ENCODE peak calls at places on chromosome 22, in nine cellular contexts. One of them, this sample, is unnamed.

GRCh38 chr22:39681038-39681861 is 110.7 kb downstream of the CACNA1I start:
- DNase-seq in germinal center: no peak
- DNase-seq in B cell: no peak
- DNase-seq in NCI-H1048: no peak
- DNase-seq in NCI-H2081: no peak
- DNase-seq in amniotic epithelial cell: no peak
- DNase-seq in stimulated activated CD8-positive, alpha-beta memory T cell treated with anti-CD3 and anti-CD28 coated beads, Interleukin-15, amount 100 ng/mL, for 4 hours: no peak
- DNase-seq in HL-60: no peak
- DNase-seq in lower leg skin: no peak
- DNase-seq in this sample: no peak

GRCh38 chr22:40720538-40721256 is 41.4 kb downstream of the MCHR1 start:
- DNase-seq in germinal center: no peak
- DNase-seq in B cell: no peak
- DNase-seq in NCI-H1048: no peak
- DNase-seq in NCI-H2081: no peak
- DNase-seq in amniotic epithelial cell: peak
- DNase-seq in stimulated activated CD8-positive, alpha-beta memory T cell treated with anti-CD3 and anti-CD28 coated beads, Interleukin-15, amount 100 ng/mL, for 4 hours: no peak
- DNase-seq in HL-60: no peak
- DNase-seq in lower leg skin: no peak
- DNase-seq in this sample: no peak

GRCh38 chr22:26542831-26543230 is 30.6 kb upstream of the TFIP11 start:
- DNase-seq in germinal center: no peak
- DNase-seq in B cell: no peak
- DNase-seq in NCI-H1048: no peak
- DNase-seq in NCI-H2081: no peak
- DNase-seq in amniotic epithelial cell: no peak
- DNase-seq in stimulated activated CD8-positive, alpha-beta memory T cell treated with anti-CD3 and anti-CD28 coated beads, Interleukin-15, amount 100 ng/mL, for 4 hours: no peak
- DNase-seq in HL-60: peak
- DNase-seq in lower leg skin: no peak
- DNase-seq in this sample: no peak

GRCh38 chr22:29136715-29137700 is 64.2 kb downstream of the KREMEN1 start:
- DNase-seq in germinal center: no peak
- DNase-seq in B cell: no peak
- DNase-seq in NCI-H1048: no peak
- DNase-seq in NCI-H2081: no peak
- DNase-seq in amniotic epithelial cell: no peak
- DNase-seq in stimulated activated CD8-positive, alpha-beta memory T cell treated with anti-CD3 and anti-CD28 coated beads, Interleukin-15, amount 100 ng/mL, for 4 hours: no peak
- DNase-seq in HL-60: no peak
- DNase-seq in lower leg skin: peak
- DNase-seq in this sample: peak

GRCh38 chr22:26770624-26771023 is 113.2 kb downstream of the MIAT start:
- DNase-seq in germinal center: no peak
- DNase-seq in B cell: no peak
- DNase-seq in NCI-H1048: no peak
- DNase-seq in NCI-H2081: no peak
- DNase-seq in amniotic epithelial cell: peak
- DNase-seq in stimulated activated CD8-positive, alpha-beta memory T cell treated with anti-CD3 and anti-CD28 coated beads, Interleukin-15, amount 100 ng/mL, for 4 hours: no peak
- DNase-seq in HL-60: no peak
- DNase-seq in lower leg skin: no peak
- DNase-seq in this sample: no peak

GRCh38 chr22:29487587-29487986 is 7.6 kb downstream of the NEFH start:
- DNase-seq in germinal center: no peak
- DNase-seq in B cell: no peak
- DNase-seq in NCI-H1048: no peak
- DNase-seq in NCI-H2081: no peak
- DNase-seq in amniotic epithelial cell: no peak
- DNase-seq in stimulated activated CD8-positive, alpha-beta memory T cell treated with anti-CD3 and anti-CD28 coated beads, Interleukin-15, amount 100 ng/mL, for 4 hours: no peak
- DNase-seq in HL-60: no peak
- DNase-seq in lower leg skin: no peak
- DNase-seq in this sample: no peak

GRCh38 chr22:22976033-22976922 is 88.7 kb downstream of the IGLL5 start:
- DNase-seq in germinal center: no peak
- DNase-seq in B cell: no peak
- DNase-seq in NCI-H1048: no peak
- DNase-seq in NCI-H2081: no peak
- DNase-seq in amniotic epithelial cell: no peak
- DNase-seq in stimulated activated CD8-positive, alpha-beta memory T cell treated with anti-CD3 and anti-CD28 coated beads, Interleukin-15, amount 100 ng/mL, for 4 hours: no peak
- DNase-seq in HL-60: no peak
- DNase-seq in lower leg skin: no peak
- DNase-seq in this sample: no peak

GRCh38 chr22:37225481-37225880 is 13.2 kb upstream of the SSTR3 start:
- DNase-seq in germinal center: no peak
- DNase-seq in B cell: no peak
- DNase-seq in NCI-H1048: no peak
- DNase-seq in NCI-H2081: no peak
- DNase-seq in amniotic epithelial cell: no peak
- DNase-seq in stimulated activated CD8-positive, alpha-beta memory T cell treated with anti-CD3 and anti-CD28 coated beads, Interleukin-15, amount 100 ng/mL, for 4 hours: no peak
- DNase-seq in HL-60: no peak
- DNase-seq in lower leg skin: no peak
- DNase-seq in this sample: no peak

GRCh38 chr22:20957691-20958440 is 9.2 kb upstream of the AIFM3 start:
- DNase-seq in germinal center: no peak
- DNase-seq in B cell: peak
- DNase-seq in NCI-H1048: no peak
- DNase-seq in NCI-H2081: no peak
- DNase-seq in amniotic epithelial cell: no peak
- DNase-seq in stimulated activated CD8-positive, alpha-beta memory T cell treated with anti-CD3 and anti-CD28 coated beads, Interleukin-15, amount 100 ng/mL, for 4 hours: no peak
- DNase-seq in HL-60: peak
- DNase-seq in lower leg skin: no peak
- DNase-seq in this sample: peak

GRCh38 chr22:24876700-24877099 is 69.8 kb downstream of the LHFPL7 start:
- DNase-seq in germinal center: no peak
- DNase-seq in B cell: no peak
- DNase-seq in NCI-H1048: no peak
- DNase-seq in NCI-H2081: no peak
- DNase-seq in amniotic epithelial cell: no peak
- DNase-seq in stimulated activated CD8-positive, alpha-beta memory T cell treated with anti-CD3 and anti-CD28 coated beads, Interleukin-15, amount 100 ng/mL, for 4 hours: no peak
- DNase-seq in HL-60: no peak
- DNase-seq in lower leg skin: no peak
- DNase-seq in this sample: no peak

GRCh38 chr22:37492428-37493344 is 6.5 kb upstream of the MFNG start:
- DNase-seq in germinal center: peak
- DNase-seq in B cell: peak
- DNase-seq in NCI-H1048: no peak
- DNase-seq in NCI-H2081: no peak
- DNase-seq in amniotic epithelial cell: peak
- DNase-seq in stimulated activated CD8-positive, alpha-beta memory T cell treated with anti-CD3 and anti-CD28 coated beads, Interleukin-15, amount 100 ng/mL, for 4 hours: no peak
- DNase-seq in HL-60: peak
- DNase-seq in lower leg skin: no peak
- DNase-seq in this sample: no peak

GRCh38 chr22:32649515-32650200 is 151.8 kb upstream of the TIMP3 start:
- DNase-seq in germinal center: no peak
- DNase-seq in B cell: no peak
- DNase-seq in NCI-H1048: no peak
- DNase-seq in NCI-H2081: no peak
- DNase-seq in amniotic epithelial cell: peak
- DNase-seq in stimulated activated CD8-positive, alpha-beta memory T cell treated with anti-CD3 and anti-CD28 coated beads, Interleukin-15, amount 100 ng/mL, for 4 hours: no peak
- DNase-seq in HL-60: no peak
- DNase-seq in lower leg skin: peak
- DNase-seq in this sample: no peak

GRCh38 chr22:23181763-23182288 is 1.5 kb downstream of the BCR start:
- DNase-seq in germinal center: no peak
- DNase-seq in B cell: peak
- DNase-seq in NCI-H1048: no peak
- DNase-seq in NCI-H2081: no peak
- DNase-seq in amniotic epithelial cell: no peak
- DNase-seq in stimulated activated CD8-positive, alpha-beta memory T cell treated with anti-CD3 and anti-CD28 coated beads, Interleukin-15, amount 100 ng/mL, for 4 hours: no peak
- DNase-seq in HL-60: no peak
- DNase-seq in lower leg skin: no peak
- DNase-seq in this sample: no peak

GRCh38 chr22:37242395-37242918 is 1.6 kb downstream of the RAC2 start:
- DNase-seq in germinal center: peak
- DNase-seq in B cell: peak
- DNase-seq in NCI-H1048: no peak
- DNase-seq in NCI-H2081: no peak
- DNase-seq in amniotic epithelial cell: peak
- DNase-seq in stimulated activated CD8-positive, alpha-beta memory T cell treated with anti-CD3 and anti-CD28 coated beads, Interleukin-15, amount 100 ng/mL, for 4 hours: peak
- DNase-seq in HL-60: peak
- DNase-seq in lower leg skin: peak
- DNase-seq in this sample: no peak

GRCh38 chr22:20433686-20434241 is 3.9 kb downstream of the SCARF2 start:
- DNase-seq in germinal center: no peak
- DNase-seq in B cell: no peak
- DNase-seq in NCI-H1048: no peak
- DNase-seq in NCI-H2081: no peak
- DNase-seq in amniotic epithelial cell: no peak
- DNase-seq in stimulated activated CD8-positive, alpha-beta memory T cell treated with anti-CD3 and anti-CD28 coated beads, Interleukin-15, amount 100 ng/mL, for 4 hours: no peak
- DNase-seq in HL-60: no peak
- DNase-seq in lower leg skin: no peak
- DNase-seq in this sample: no peak

GRCh38 chr22:33789690-33790253 is 130.5 kb downstream of the LARGE1 start:
- DNase-seq in germinal center: no peak
- DNase-seq in B cell: no peak
- DNase-seq in NCI-H1048: no peak
- DNase-seq in NCI-H2081: no peak
- DNase-seq in amniotic epithelial cell: no peak
- DNase-seq in stimulated activated CD8-positive, alpha-beta memory T cell treated with anti-CD3 and anti-CD28 coated beads, Interleukin-15, amount 100 ng/mL, for 4 hours: no peak
- DNase-seq in HL-60: no peak
- DNase-seq in lower leg skin: no peak
- DNase-seq in this sample: no peak

GRCh38 chr22:17786435-17787158 is 12.3 kb upstream of the BID start:
- DNase-seq in germinal center: no peak
- DNase-seq in B cell: no peak
- DNase-seq in NCI-H1048: no peak
- DNase-seq in NCI-H2081: no peak
- DNase-seq in amniotic epithelial cell: no peak
- DNase-seq in stimulated activated CD8-positive, alpha-beta memory T cell treated with anti-CD3 and anti-CD28 coated beads, Interleukin-15, amount 100 ng/mL, for 4 hours: no peak
- DNase-seq in HL-60: no peak
- DNase-seq in lower leg skin: peak
- DNase-seq in this sample: no peak

This sample was measured in cerebellum.